ENCODE peak calls at places on chromosomes 3 and 15, in six cellular contexts. One of them, this sample, is unnamed. For H3K4me1, the result is how much of the 10 kb centered on the place peaks cover.

GRCh38 chr3:46928297-46928696 is 48.2 kb downstream of the CCDC12 start:
- DNase-seq in body of pancreas: no peak
- DNase-seq in heart left ventricle: no peak
- DNase-seq in Peyer's patch: no peak
- DNase-seq in OCI-LY7: peak
- DNase-seq in H9: no peak
- DNase-seq in this sample: no peak

GRCh38 chr15:64558460-64559179 is 98.2 kb downstream of the ZNF609 start:
- DNase-seq in Peyer's patch: no peak
- DNase-seq in body of pancreas: no peak
- DNase-seq in OCI-LY7: no peak
- DNase-seq in heart left ventricle: no peak
- DNase-seq in H9: no peak
- DNase-seq in this sample: no peak

GRCh38 chr3:85208650-85209049 is 249.9 kb downstream of the CADM2 start:
- DNase-seq in Peyer's patch: no peak
- DNase-seq in body of pancreas: no peak
- DNase-seq in OCI-LY7: no peak
- DNase-seq in heart left ventricle: no peak
- DNase-seq in H9: no peak
- DNase-seq in this sample: no peak

GRCh38 chr3:66803706-66804496 is 194.2 kb upstream of the KBTBD8 start:
- DNase-seq in Peyer's patch: no peak
- DNase-seq in OCI-LY7: no peak
- DNase-seq in H9: no peak
- DNase-seq in body of pancreas: no peak
- DNase-seq in heart left ventricle: no peak
- DNase-seq in this sample: no peak

GRCh38 chr15:69730281-69731235 is 277.9 kb downstream of the RPLP1 start:
- DNase-seq in H9: no peak
- DNase-seq in body of pancreas: no peak
- DNase-seq in heart left ventricle: no peak
- DNase-seq in Peyer's patch: no peak
- DNase-seq in OCI-LY7: no peak
- DNase-seq in this sample: no peak

GRCh38 chr3:42846682-42847522 is 28.8 kb downstream of the CYP8B1 start:
- DNase-seq in body of pancreas: peak
- DNase-seq in Peyer's patch: no peak
- DNase-seq in H9: no peak
- DNase-seq in OCI-LY7: peak
- DNase-seq in heart left ventricle: peak
- DNase-seq in this sample: no peak

GRCh38 chr3:65575376-65575840 is 463.3 kb downstream of the MAGI1 start:
- DNase-seq in Peyer's patch: no peak
- DNase-seq in heart left ventricle: no peak
- DNase-seq in H9: no peak
- DNase-seq in OCI-LY7: no peak
- DNase-seq in body of pancreas: no peak
- DNase-seq in this sample: no peak

GRCh38 chr15:77532846-77533245 is 99.9 kb downstream of the LINGO1 start:
- DNase-seq in heart left ventricle: peak
- DNase-seq in OCI-LY7: no peak
- DNase-seq in Peyer's patch: no peak
- DNase-seq in body of pancreas: no peak
- DNase-seq in H9: no peak
- DNase-seq in this sample: peak

GRCh38 chr3:187802928-187803259 is 57.6 kb upstream of the BCL6 start:
- DNase-seq in body of pancreas: no peak
- DNase-seq in heart left ventricle: no peak
- DNase-seq in H9: no peak
- DNase-seq in OCI-LY7: no peak
- DNase-seq in Peyer's patch: no peak
- DNase-seq in this sample: no peak

GRCh38 chr3:115699741-115700140 is 76.4 kb downstream of the GAP43 start:
- DNase-seq in OCI-LY7: no peak
- DNase-seq in heart left ventricle: no peak
- DNase-seq in Peyer's patch: no peak
- DNase-seq in body of pancreas: no peak
- DNase-seq in H9: no peak
- DNase-seq in this sample: no peak

GRCh38 chr3:122857019-122857418 is 62.1 kb downstream of the SLC49A4 start:
- DNase-seq in heart left ventricle: no peak
- DNase-seq in Peyer's patch: no peak
- DNase-seq in body of pancreas: no peak
- DNase-seq in H9: no peak
- DNase-seq in OCI-LY7: no peak
- DNase-seq in this sample: no peak

GRCh38 chr3:9403463-9403862 is 6.0 kb downstream of the SETD5 start:
- DNase-seq in OCI-LY7: no peak
- DNase-seq in H9: no peak
- DNase-seq in heart left ventricle: no peak
- DNase-seq in body of pancreas: no peak
- DNase-seq in Peyer's patch: no peak
- DNase-seq in this sample: no peak
- TF ChIP-seq CTCF in OCI-LY7: no peak
- TF ChIP-seq CTCF in H9: no peak
- TF ChIP-seq CTCF in heart left ventricle: no peak
- TF ChIP-seq CTCF in body of pancreas: no peak
- TF ChIP-seq CTCF in Peyer's patch: no peak
- TF ChIP-seq CTCF in this sample: no peak

GRCh38 chr15:75696303-75696657 is 16.4 kb downstream of the CSPG4 start:
- DNase-seq in OCI-LY7: no peak
- DNase-seq in H9: no peak
- DNase-seq in heart left ventricle: no peak
- DNase-seq in Peyer's patch: no peak
- DNase-seq in body of pancreas: no peak
- DNase-seq in this sample: no peak

GRCh38 chr15:75694241-75695182 is 18.1 kb downstream of the CSPG4 start:
- DNase-seq in OCI-LY7: peak
- DNase-seq in Peyer's patch: peak
- DNase-seq in H9: peak
- DNase-seq in body of pancreas: peak
- DNase-seq in heart left ventricle: peak
- DNase-seq in this sample: no peak

GRCh38 chr15:75695634-75696302 is 16.9 kb downstream of the CSPG4 start:
- DNase-seq in OCI-LY7: peak
- DNase-seq in H9: no peak
- DNase-seq in Peyer's patch: no peak
- DNase-seq in heart left ventricle: no peak
- DNase-seq in body of pancreas: no peak
- DNase-seq in this sample: no peak

GRCh38 chr15:75693501-75694240 is 19.0 kb downstream of the CSPG4 start:
- DNase-seq in Peyer's patch: no peak
- DNase-seq in H9: no peak
- DNase-seq in heart left ventricle: no peak
- DNase-seq in OCI-LY7: no peak
- DNase-seq in body of pancreas: no peak
- DNase-seq in this sample: no peak

DNA sequence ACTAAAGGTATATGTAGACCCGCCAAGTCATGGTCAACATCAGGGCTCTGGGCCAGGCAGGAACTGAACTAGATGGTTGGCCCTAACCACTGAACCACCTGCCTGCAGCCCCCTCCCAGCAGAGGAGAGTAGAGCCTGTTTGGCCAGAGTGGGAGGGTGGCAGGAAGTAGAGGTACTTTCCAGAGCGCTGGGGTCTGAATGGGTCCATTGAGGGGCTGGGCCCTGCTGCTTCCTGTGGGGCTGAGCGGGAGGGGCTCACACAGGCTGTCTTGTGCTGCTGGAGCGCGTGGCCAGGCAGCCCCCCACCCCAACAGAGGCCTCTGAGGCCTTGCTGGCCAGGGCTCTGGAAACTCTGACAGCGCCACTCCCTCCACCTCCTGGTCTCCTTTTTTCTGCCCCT is 17.4 kb downstream of the CSPG4 start:
- DNase-seq in body of pancreas: no peak
- DNase-seq in heart left ventricle: no peak
- DNase-seq in OCI-LY7: peak
- DNase-seq in Peyer's patch: no peak
- DNase-seq in H9: no peak
- DNase-seq in this sample: no peak
- H3K4me1 ChIP-seq in body of pancreas: under half
- H3K4me1 ChIP-seq in heart left ventricle: under half
- H3K4me1 ChIP-seq in OCI-LY7: under half
- H3K4me1 ChIP-seq in Peyer's patch: under half
- H3K4me1 ChIP-seq in H9: under half
- H3K4me1 ChIP-seq in this sample: under half

GRCh38 chr3:99624536-99625236 is 13.7 kb upstream of the COL8A1 start:
- DNase-seq in Peyer's patch: no peak
- DNase-seq in OCI-LY7: no peak
- DNase-seq in body of pancreas: no peak
- DNase-seq in H9: no peak
- DNase-seq in heart left ventricle: no peak
- DNase-seq in this sample: no peak

GRCh38 chr3:99627062-99627826 is 11.2 kb upstream of the COL8A1 start:
- DNase-seq in Peyer's patch: no peak
- DNase-seq in OCI-LY7: no peak
- DNase-seq in body of pancreas: no peak
- DNase-seq in H9: no peak
- DNase-seq in heart left ventricle: no peak
- DNase-seq in this sample: no peak

GRCh38 chr3:99626415-99626788 is 12.0 kb upstream of the COL8A1 start:
- DNase-seq in H9: no peak
- DNase-seq in OCI-LY7: no peak
- DNase-seq in Peyer's patch: no peak
- DNase-seq in body of pancreas: no peak
- DNase-seq in heart left ventricle: no peak
- DNase-seq in this sample: no peak

GRCh38 chr3:99625643-99626414 is 12.6 kb upstream of the COL8A1 start:
- DNase-seq in OCI-LY7: no peak
- DNase-seq in Peyer's patch: no peak
- DNase-seq in heart left ventricle: no peak
- DNase-seq in H9: no peak
- DNase-seq in body of pancreas: no peak
- DNase-seq in this sample: no peak

GRCh38 chr3:99625237-99625622 is 13.2 kb upstream of the COL8A1 start:
- DNase-seq in H9: no peak
- DNase-seq in heart left ventricle: no peak
- DNase-seq in Peyer's patch: no peak
- DNase-seq in OCI-LY7: no peak
- DNase-seq in body of pancreas: no peak
- DNase-seq in this sample: no peak
- TF ChIP-seq CTCF in H9: peak
- TF ChIP-seq CTCF in heart left ventricle: no peak
- TF ChIP-seq CTCF in Peyer's patch: no peak
- TF ChIP-seq CTCF in OCI-LY7: no peak
- TF ChIP-seq CTCF in body of pancreas: no peak
- TF ChIP-seq CTCF in this sample: no peak

GRCh38 chr3:184559336-184559735 is 2.2 kb upstream of the EPHB3 start:
- DNase-seq in OCI-LY7: no peak
- DNase-seq in heart left ventricle: peak
- DNase-seq in body of pancreas: peak
- DNase-seq in H9: no peak
- DNase-seq in Peyer's patch: peak
- DNase-seq in this sample: no peak
- H3K4me1 ChIP-seq in OCI-LY7: under half
- H3K4me1 ChIP-seq in heart left ventricle: under half
- H3K4me1 ChIP-seq in body of pancreas: under half
- H3K4me1 ChIP-seq in H9: under half
- H3K4me1 ChIP-seq in Peyer's patch: under half
- H3K4me1 ChIP-seq in this sample: under half

GRCh38 chr15:74793135-74794028 is 11.5 kb downstream of the CSK start:
- DNase-seq in heart left ventricle: no peak
- DNase-seq in H9: no peak
- DNase-seq in OCI-LY7: peak
- DNase-seq in body of pancreas: no peak
- DNase-seq in Peyer's patch: no peak
- DNase-seq in this sample: no peak
- TF ChIP-seq CTCF in heart left ventricle: no peak
- TF ChIP-seq CTCF in H9: no peak
- TF ChIP-seq CTCF in OCI-LY7: peak
- TF ChIP-seq CTCF in body of pancreas: no peak
- TF ChIP-seq CTCF in Peyer's patch: peak
- TF ChIP-seq CTCF in this sample: no peak

GRCh38 chr3:177150218-177150916 is 46.9 kb downstream of the TBL1XR1 start:
- DNase-seq in OCI-LY7: no peak
- DNase-seq in H9: no peak
- DNase-seq in heart left ventricle: no peak
- DNase-seq in body of pancreas: no peak
- DNase-seq in Peyer's patch: no peak
- DNase-seq in this sample: no peak
- H3K4me1 ChIP-seq in OCI-LY7: half or more
- H3K4me1 ChIP-seq in H9: under half
- H3K4me1 ChIP-seq in heart left ventricle: under half
- H3K4me1 ChIP-seq in body of pancreas: half or more
- H3K4me1 ChIP-seq in Peyer's patch: under half
- H3K4me1 ChIP-seq in this sample: under half

GRCh38 chr3:11602886-11603285 is 40.8 kb downstream of the VGLL4 start:
- DNase-seq in OCI-LY7: peak
- DNase-seq in H9: no peak
- DNase-seq in heart left ventricle: no peak
- DNase-seq in Peyer's patch: no peak
- DNase-seq in body of pancreas: no peak
- DNase-seq in this sample: no peak

GRCh38 chr3:11602441-11602840 is 41.3 kb downstream of the VGLL4 start:
- DNase-seq in heart left ventricle: no peak
- DNase-seq in Peyer's patch: no peak
- DNase-seq in body of pancreas: no peak
- DNase-seq in H9: no peak
- DNase-seq in OCI-LY7: no peak
- DNase-seq in this sample: no peak

GRCh38 chr3:11603628-11604027 is 40.1 kb downstream of the VGLL4 start:
- DNase-seq in Peyer's patch: no peak
- DNase-seq in H9: no peak
- DNase-seq in body of pancreas: peak
- DNase-seq in heart left ventricle: peak
- DNase-seq in OCI-LY7: peak
- DNase-seq in this sample: no peak

GRCh38 chr3:11601446-11602241 is 42.1 kb downstream of the VGLL4 start:
- DNase-seq in Peyer's patch: no peak
- DNase-seq in OCI-LY7: peak
- DNase-seq in H9: peak
- DNase-seq in heart left ventricle: peak
- DNase-seq in body of pancreas: no peak
- DNase-seq in this sample: no peak

DNA sequence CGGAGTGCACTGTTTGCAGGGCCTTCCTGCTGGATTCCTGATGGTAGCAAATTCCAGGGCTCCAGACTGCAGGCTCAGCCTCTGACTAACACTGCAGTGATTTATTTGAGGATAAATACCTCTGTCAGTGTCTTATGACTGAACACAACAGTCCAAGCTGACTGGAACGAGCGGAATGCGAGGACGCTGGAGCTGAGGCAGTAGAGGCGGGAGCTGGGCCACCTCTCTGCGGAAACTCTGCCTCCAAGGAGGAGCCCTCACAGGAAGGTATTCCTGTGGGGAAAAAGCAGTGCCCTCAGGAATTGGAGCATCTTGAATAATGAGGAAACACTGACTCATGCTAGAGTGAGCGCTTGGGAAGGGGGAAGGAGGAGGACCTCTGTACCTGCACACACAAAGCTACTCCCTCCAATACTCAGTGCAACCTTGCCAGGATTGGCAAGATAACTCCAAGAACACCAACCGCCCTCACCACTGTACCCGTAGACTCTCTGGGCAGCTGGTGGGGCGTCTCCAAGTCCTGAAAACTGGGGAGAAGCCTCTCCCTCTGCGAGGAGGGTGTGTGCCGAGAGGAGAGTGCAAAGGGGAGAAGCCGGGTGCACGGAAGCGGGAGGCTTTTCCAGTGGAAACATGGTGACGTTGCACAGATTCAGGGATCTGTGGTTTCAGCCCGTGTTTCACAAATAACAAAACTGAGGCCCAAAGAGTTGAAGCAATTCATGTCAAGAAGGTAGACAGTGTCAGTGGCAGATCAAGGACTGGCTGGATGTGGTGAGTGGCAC is 43.0 kb downstream of the VGLL4 start:
- DNase-seq in H9: peak
- DNase-seq in body of pancreas: peak
- DNase-seq in OCI-LY7: peak
- DNase-seq in Peyer's patch: no peak
- DNase-seq in heart left ventricle: peak
- DNase-seq in this sample: peak
- TF ChIP-seq CTCF in H9: no peak
- TF ChIP-seq CTCF in body of pancreas: no peak
- TF ChIP-seq CTCF in OCI-LY7: no peak
- TF ChIP-seq CTCF in Peyer's patch: no peak
- TF ChIP-seq CTCF in heart left ventricle: no peak
- TF ChIP-seq CTCF in this sample: peak